ENCODE peak calls at places on chromosomes 6 and 20, in ten cellular contexts. P, J, T, X, A, N, Y, M, C and I are unnamed samples.

GRCh38 chr6:44116643-44117382 is 10.4 kb downstream of the MRPL14 start:
- DNase-seq in P (no peak), J (no peak), T (peak), X (no peak), A (no peak), N (no peak), Y (no peak), M (no peak), C (peak), I (no peak)

GRCh38 chr6:166307082-166307980 is 861 bp downstream of the PRR18 start:
- DNase-seq in P (no peak), J (no peak), T (no peak), X (peak), A (no peak), N (peak), Y (peak), M (no peak), C (no peak), I (no peak)

GRCh38 chr6:144534123-144534676 is 249.1 kb downstream of the UTRN start:
- DNase-seq in P (no peak), J (no peak), T (peak), X (no peak), A (no peak), N (no peak), Y (no peak), M (no peak), C (peak), I (no peak)

GRCh38 chr6:15948930-15949900 is 179.7 kb upstream of the MYLIP start:
- DNase-seq in P (peak), J (peak), T (no peak), X (peak), A (no peak), N (peak), Y (no peak), M (no peak), C (peak), I (no peak)

GRCh38 chr6:170271771-170272314 is 19.0 kb downstream of the DLL1 start:
- DNase-seq in P (no peak), J (no peak), T (no peak), X (no peak), A (no peak), N (no peak), Y (peak), M (no peak), C (no peak), I (no peak)

GRCh38 chr6:165227644-165228329 is 81.6 kb downstream of the C6orf118 start:
- DNase-seq in P (peak), J (no peak), T (no peak), X (no peak), A (no peak), N (no peak), Y (no peak), M (no peak), C (peak), I (no peak)

GRCh38 chr20:51412333-51412761 is 130.2 kb downstream of the NFATC2 start:
- DNase-seq in P (no peak), J (no peak), T (peak), X (peak), A (no peak), N (no peak), Y (peak), M (peak), C (peak), I (peak)

GRCh38 chr6:35663447-35664235 is 25.1 kb downstream of the FKBP5 start:
- DNase-seq in P (no peak), J (no peak), T (peak), X (no peak), A (no peak), N (no peak), Y (no peak), M (no peak), C (peak), I (no peak)

GRCh38 chr6:134247271-134247833 is 70.6 kb downstream of the SGK1 start:
- DNase-seq in P (no peak), J (no peak), T (no peak), X (no peak), A (no peak), N (no peak), Y (peak), M (no peak), C (no peak), I (no peak)

GRCh38 chr20:58692579-58693225 is at the start of gene NPEPL1:
- DNase-seq in P (peak), J (no peak), T (peak), X (peak), A (no peak), N (no peak), Y (peak), M (peak), C (peak), I (peak)

GRCh38 chr6:157990321-157991066 is 8.8 kb downstream of the SYNJ2 start:
- DNase-seq in P (no peak), J (no peak), T (no peak), X (no peak), A (no peak), N (no peak), Y (peak), M (no peak), C (no peak), I (no peak)

GRCh38 chr6:73521351-73522254 is 771 bp upstream of the EEF1A1 start:
- DNase-seq in P (no peak), J (peak), T (peak), X (peak), A (peak), N (peak), Y (peak), M (peak), C (peak), I (no peak)

GRCh38 chr6:135211306-135211702 is 30.2 kb downstream of the MYB start:
- DNase-seq in P (no peak), J (no peak), T (no peak), X (no peak), A (no peak), N (no peak), Y (no peak), M (no peak), C (no peak), I (no peak)

GRCh38 chr20:23299673-23300050 is 50.9 kb upstream of the NXT1 start:
- DNase-seq in P (no peak), J (no peak), T (no peak), X (no peak), A (no peak), N (no peak), Y (no peak), M (no peak), C (no peak), I (no peak)